ENCODE peak calls at places on chromosomes 3 and 15, in nine cellular contexts. T is omental fat pad; G is epithelial cell of esophagus; Z is tibial artery; U is upper lobe of right lung; W is SK-N-SH; O is neural crest cell; N is GM12865; R is CD8-positive, alpha-beta T cell. L is an unnamed sample.

GRCh38 chr15:26697913-26698312 is 75.0 kb downstream of the GABRB3 start:
- DNase-seq in U (no peak), G (no peak), N (no peak), R (no peak), W (no peak), Z (no peak), O (no peak), T (no peak), L (no peak)

GRCh38 chr3:58082047-58082446 is 73.8 kb downstream of the FLNB start:
- DNase-seq in U (no peak), Z (no peak), R (peak; percentile 6), G (no peak), O (no peak), N (no peak), W (no peak), T (no peak), L (no peak)

GRCh38 chr15:91866371-91866905 is 12.9 kb downstream of the SLCO3A1 start:
- DNase-seq in U (no peak), T (no peak), N (no peak), W (peak; percentile 29), O (no peak), R (no peak), G (peak; percentile 93), Z (no peak), L (no peak)

GRCh38 chr3:12228461-12228860 is 60.4 kb upstream of the PPARG start:
- DNase-seq in R (no peak), G (peak; percentile 8), U (no peak), Z (no peak), O (no peak), W (no peak), T (no peak), N (no peak), L (no peak)

GRCh38 chr15:39417766-39418165 is 163.1 kb upstream of the THBS1 start:
- DNase-seq in O (no peak), W (no peak), G (no peak), R (no peak), N (no peak), Z (no peak), T (no peak), U (no peak), L (no peak)

GRCh38 chr3:63972987-63973386 is 50.3 kb downstream of the PSMD6 start:
- DNase-seq in G (no peak), Z (no peak), O (no peak), W (no peak), U (no peak), N (no peak), R (no peak), T (no peak), L (no peak)

GRCh38 chr3:50139718-50140423 is 15.3 kb upstream of the SEMA3F start:
- DNase-seq in W (no peak), Z (no peak), T (no peak), O (no peak), U (no peak), R (no peak), G (no peak), N (no peak), L (no peak)

GRCh38 chr3:69658514-69658913 is 80.8 kb upstream of the MITF start:
- DNase-seq in Z (no peak), W (no peak), T (no peak), R (no peak), G (no peak), O (no peak), U (no peak), N (no peak), L (no peak)

GRCh38 chr15:92011611-92012367 is 158.3 kb downstream of the SLCO3A1 start:
- DNase-seq in Z (no peak), O (no peak), W (no peak), G (peak; percentile 61), N (no peak), T (no peak), U (no peak), R (no peak), L (no peak)

GRCh38 chr3:186807231-186807630 is 949 bp upstream of the RFC4 start:
- DNase-seq in G (no peak), R (no peak), T (no peak), N (peak; percentile 28), U (no peak), Z (no peak), W (no peak), O (no peak), L (no peak)

GRCh38 chr15:48634934-48635333 is 10.6 kb downstream of the FBN1 start:
- DNase-seq in T (no peak), O (no peak), W (no peak), G (no peak), R (no peak), Z (no peak), N (no peak), U (no peak), L (no peak)

GRCh38 chr3:127702151-127702578 is 29.4 kb downstream of the ABTB1 start:
- DNase-seq in N (no peak), R (no peak), W (no peak), G (no peak), T (no peak), U (peak; percentile 59), O (no peak), Z (peak; percentile 82), L (no peak)

GRCh38 chr3:127699946-127700300 is 27.2 kb downstream of the ABTB1 start:
- DNase-seq in N (no peak), R (no peak), Z (no peak), O (no peak), T (no peak), U (no peak), W (no peak), G (no peak), L (no peak)

GRCh38 chr3:127699098-127699945 is 26.6 kb downstream of the ABTB1 start:
- DNase-seq in Z (peak; percentile 56), U (peak; percentile 30), W (no peak), R (no peak), T (no peak), G (peak; percentile 20), O (no peak), N (no peak), L (no peak)

GRCh38 chr3:127701281-127701792 is 28.6 kb downstream of the ABTB1 start:
- DNase-seq in O (no peak), Z (peak; percentile 61), G (no peak), W (no peak), N (no peak), T (no peak), U (peak; percentile 60), R (no peak), L (no peak)

DNA sequence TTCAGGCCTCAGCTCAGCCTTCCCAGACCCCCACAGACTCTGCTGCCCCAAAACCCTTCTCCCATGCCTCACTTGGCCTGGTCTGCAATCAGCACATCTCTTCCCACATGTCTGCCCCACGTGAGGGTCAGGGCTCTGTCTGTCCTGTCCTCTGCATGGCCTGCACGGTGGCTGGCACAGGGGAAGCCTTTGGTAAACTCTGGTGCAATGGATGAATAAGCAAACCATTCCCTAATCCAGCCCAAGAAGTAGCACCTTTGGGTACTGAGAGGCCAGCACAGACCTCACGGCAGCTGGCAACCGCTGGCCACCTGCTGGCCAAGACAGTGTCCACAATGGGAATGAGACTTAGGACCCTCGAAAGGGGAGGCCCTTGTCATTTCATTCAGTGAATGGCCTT is 27.7 kb downstream of the ABTB1 start:
- DNase-seq in O (no peak), Z (peak; percentile 56), R (no peak), N (no peak), G (no peak), U (peak; percentile 48), W (no peak), T (no peak), L (no peak)
- TF ChIP-seq CTCF in O (no peak), Z (no peak), R (no peak), N (no peak), G (no peak), U (no peak), W (no peak), T (no peak), L (no peak)

DNA sequence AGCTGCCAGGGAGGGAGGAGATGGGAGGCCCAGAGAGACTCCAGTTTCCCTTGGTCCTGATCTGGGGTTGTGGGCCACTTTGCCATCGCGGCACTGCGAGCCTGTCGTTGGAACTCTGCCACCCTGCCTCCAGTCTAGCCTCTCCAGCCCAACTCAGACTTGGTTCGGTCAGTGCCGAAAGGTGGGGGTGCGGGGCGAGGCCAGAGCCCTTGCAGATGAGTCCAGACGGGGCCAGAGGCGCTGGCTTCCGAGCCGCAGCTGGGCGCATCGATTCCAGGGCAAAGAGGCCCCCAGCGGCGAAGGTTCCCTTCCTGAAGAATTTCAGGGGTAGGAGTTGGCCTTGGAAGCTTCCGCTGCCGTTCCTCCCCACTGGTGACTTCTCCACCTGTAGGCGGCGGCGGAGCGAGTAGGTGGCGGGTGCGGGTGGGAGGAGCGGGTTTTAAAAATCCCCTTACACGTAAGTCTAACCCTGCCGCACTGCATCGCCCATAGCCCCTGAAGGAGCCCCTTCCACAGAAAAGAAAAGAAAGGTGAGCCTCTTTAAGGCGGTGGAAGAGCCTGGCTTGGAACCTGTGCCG is 5.1 kb downstream of the WNT5A start:
- DNase-seq in O (peak; percentile 30), G (no peak), N (no peak), R (no peak), Z (no peak), U (peak; percentile 61), W (no peak), T (no peak), L (peak; percentile 20)
- TF ChIP-seq CTCF in O (peak; percentile 49), G (peak; percentile 4), N (no peak), R (no peak), Z (no peak), U (no peak), W (no peak), T (no peak), L (no peak)

GRCh38 chr3:54891540-54891897 is 36.3 kb downstream of the LRTM1 start:
- DNase-seq in T (no peak), Z (peak; percentile 83), R (no peak), U (peak; percentile 82), G (peak; percentile 96), O (peak; percentile 14), N (peak; percentile 7), W (peak; percentile 39), L (no peak)
- TF ChIP-seq CTCF in T (no peak), Z (peak; percentile 20), R (no peak), U (peak; percentile 45), G (peak; percentile 57), O (peak; percentile 59), N (no peak), W (peak; percentile 60), L (no peak)

DNA sequence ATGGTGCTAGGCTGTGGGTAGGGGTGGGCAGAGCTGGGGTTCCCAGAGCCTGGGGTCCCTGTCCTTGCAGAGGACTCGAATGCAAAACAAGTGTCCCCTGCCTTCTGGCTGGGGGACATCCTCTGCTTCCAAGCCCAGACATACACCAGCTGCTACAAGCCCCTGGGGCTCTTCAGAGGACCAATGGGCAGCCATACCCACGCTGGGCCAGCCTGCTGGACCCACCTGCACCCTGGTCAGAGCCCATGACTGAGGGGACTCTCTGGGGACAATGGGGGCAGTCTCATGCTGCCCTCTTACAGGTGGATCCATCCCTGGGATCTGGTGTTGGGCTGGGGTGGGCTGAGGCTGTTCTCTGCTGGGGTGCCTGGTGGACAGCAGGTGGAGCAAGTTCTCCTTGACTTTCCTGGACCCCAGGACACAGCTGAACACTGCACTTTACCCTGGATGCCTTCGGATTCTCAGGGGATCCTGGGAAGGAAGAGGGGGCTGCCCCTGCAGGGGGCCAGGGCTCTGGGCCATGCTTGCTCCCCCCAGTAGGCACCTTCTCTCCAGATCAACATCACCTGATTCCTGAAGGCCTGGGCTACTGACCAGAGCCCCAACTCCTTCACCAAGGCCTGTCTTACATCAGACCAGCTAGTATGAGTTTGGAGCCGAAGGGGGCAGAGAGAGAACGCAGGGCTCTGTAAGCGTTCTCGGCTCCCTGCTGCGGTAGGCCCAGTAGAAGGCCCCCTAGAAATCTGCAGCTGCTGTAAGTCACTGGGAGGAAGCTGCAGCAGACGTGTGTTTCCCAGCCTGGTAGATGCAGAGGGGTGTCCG is 7.2 kb upstream of the COMMD4 start:
- DNase-seq in N (no peak), W (no peak), R (no peak), U (no peak), Z (no peak), G (no peak), O (no peak), T (no peak), L (no peak)
- TF ChIP-seq CTCF in N (no peak), W (no peak), R (no peak), U (no peak), Z (no peak), G (no peak), O (no peak), T (no peak), L (peak; percentile 11)

L was measured in GM10248.